ENCODE peak calls at places on chromosome 19, in eight cellular contexts. One of them, this sample, is unnamed.

GRCh38 chr19:35975608-35976214 is 19.3 kb upstream of the SDHAF1 start:
- DNase-seq in NCI-H146: no peak
- DNase-seq in NCI-H446 treated with DMSO at 0.1 percent for 48 hours: no peak
- DNase-seq in stomach: no peak
- DNase-seq in effector memory CD4-positive, alpha-beta T cell: no peak
- DNase-seq in NCI-H187: no peak
- DNase-seq in cardiac muscle cell: peak; percentile 38
- DNase-seq in WTC11: peak; percentile 49
- DNase-seq in this sample: no peak

GRCh38 chr19:31378404-31378803 is 29.2 kb upstream of the TSHZ3 start:
- DNase-seq in NCI-H187: no peak
- DNase-seq in effector memory CD4-positive, alpha-beta T cell: no peak
- DNase-seq in NCI-H446 treated with DMSO at 0.1 percent for 48 hours: no peak
- DNase-seq in stomach: no peak
- DNase-seq in NCI-H146: no peak
- DNase-seq in cardiac muscle cell: peak; percentile 97
- DNase-seq in WTC11: no peak
- DNase-seq in this sample: no peak

GRCh38 chr19:22326219-22326618 is 40.0 kb downstream of the ZNF729 start:
- DNase-seq in NCI-H146: no peak
- DNase-seq in cardiac muscle cell: no peak
- DNase-seq in stomach: no peak
- DNase-seq in NCI-H446 treated with DMSO at 0.1 percent for 48 hours: no peak
- DNase-seq in NCI-H187: no peak
- DNase-seq in effector memory CD4-positive, alpha-beta T cell: no peak
- DNase-seq in WTC11: no peak
- DNase-seq in this sample: no peak

GRCh38 chr19:56297010-56297409 is 17.6 kb downstream of the ZSCAN5A start:
- DNase-seq in stomach: no peak
- DNase-seq in WTC11: no peak
- DNase-seq in effector memory CD4-positive, alpha-beta T cell: no peak
- DNase-seq in NCI-H446 treated with DMSO at 0.1 percent for 48 hours: no peak
- DNase-seq in NCI-H146: no peak
- DNase-seq in NCI-H187: no peak
- DNase-seq in cardiac muscle cell: no peak
- DNase-seq in this sample: no peak

GRCh38 chr19:43839139-43839538 is 12.0 kb downstream of the ZNF283 start:
- DNase-seq in effector memory CD4-positive, alpha-beta T cell: no peak
- DNase-seq in NCI-H446 treated with DMSO at 0.1 percent for 48 hours: no peak
- DNase-seq in NCI-H146: no peak
- DNase-seq in cardiac muscle cell: no peak
- DNase-seq in WTC11: no peak
- DNase-seq in NCI-H187: no peak
- DNase-seq in stomach: no peak
- DNase-seq in this sample: no peak

GRCh38 chr19:10419200-10419645 is 1.1 kb upstream of the PDE4A start:
- DNase-seq in WTC11: no peak
- DNase-seq in effector memory CD4-positive, alpha-beta T cell: no peak
- DNase-seq in NCI-H446 treated with DMSO at 0.1 percent for 48 hours: peak; percentile 48
- DNase-seq in cardiac muscle cell: no peak
- DNase-seq in NCI-H187: no peak
- DNase-seq in NCI-H146: no peak
- DNase-seq in stomach: no peak
- DNase-seq in this sample: no peak

GRCh38 chr19:679418-680286 is 3.5 kb downstream of the FSTL3 start:
- DNase-seq in NCI-H146: peak; percentile 31
- DNase-seq in cardiac muscle cell: peak; percentile 89
- DNase-seq in NCI-H187: peak; percentile 17
- DNase-seq in stomach: peak; percentile 57
- DNase-seq in NCI-H446 treated with DMSO at 0.1 percent for 48 hours: peak; percentile 6
- DNase-seq in WTC11: no peak
- DNase-seq in effector memory CD4-positive, alpha-beta T cell: no peak
- DNase-seq in this sample: no peak

GRCh38 chr19:56750658-56751057 is 79.1 kb upstream of the ZNF835 start:
- DNase-seq in NCI-H146: no peak
- DNase-seq in effector memory CD4-positive, alpha-beta T cell: no peak
- DNase-seq in stomach: no peak
- DNase-seq in WTC11: no peak
- DNase-seq in NCI-H187: no peak
- DNase-seq in cardiac muscle cell: no peak
- DNase-seq in NCI-H446 treated with DMSO at 0.1 percent for 48 hours: no peak
- DNase-seq in this sample: no peak

GRCh38 chr19:50362030-50362412 is 3.4 kb downstream of the NAPSA start:
- DNase-seq in effector memory CD4-positive, alpha-beta T cell: no peak
- DNase-seq in WTC11: no peak
- DNase-seq in stomach: no peak
- DNase-seq in NCI-H187: no peak
- DNase-seq in NCI-H146: no peak
- DNase-seq in cardiac muscle cell: no peak
- DNase-seq in NCI-H446 treated with DMSO at 0.1 percent for 48 hours: no peak
- DNase-seq in this sample: no peak